ENCODE peak calls at places on chromosomes 1 and 21, in six cellular contexts. U is mesendoderm, I is mesenchymal stem cell, Z is neuronal stem cell, A is IMR-90, L is H9. P is an unnamed sample.

GRCh38 chr1:73626326-73626725 is 571.6 kb downstream of the LRRIQ3 start:
- DNase-seq in U (no peak), I (no peak), Z (no peak), A (no peak), L (no peak), P (no peak)

GRCh38 chr1:31010081-31010989 is 55.2 kb downstream of the PUM1 start:
- DNase-seq in U (peak; percentile 40), I (peak; percentile 83), Z (no peak), A (peak; percentile 92), L (no peak), P (no peak)

GRCh38 chr1:248852548-248852947 is 6.3 kb downstream of the ZNF692 start:
- DNase-seq in U (no peak), I (no peak), Z (no peak), A (no peak), L (no peak), P (no peak)

GRCh38 chr1:1406101-1406820 is 832 bp downstream of the MRPL20 start:
- DNase-seq in U (no peak), I (no peak), Z (no peak), A (no peak), L (no peak), P (no peak)

GRCh38 chr1:37795340-37796110 is 1.9 kb downstream of the MANEAL start:
- DNase-seq in U (peak; percentile 87), I (peak; percentile 51), Z (peak; percentile 67), A (peak; percentile 32), L (peak; percentile 89), P (peak; percentile 92)

GRCh38 chr1:7684132-7684531 is 87.0 kb upstream of the VAMP3 start:
- DNase-seq in U (no peak), I (no peak), Z (no peak), A (no peak), L (no peak), P (no peak)

GRCh38 chr1:234638832-234639799 is 29.1 kb upstream of the IRF2BP2 start:
- DNase-seq in U (no peak), I (no peak), Z (no peak), A (peak; percentile 33), L (no peak), P (no peak)

GRCh38 chr1:9628541-9629444 is 22.7 kb upstream of the PIK3CD start:
- DNase-seq in U (no peak), I (no peak), Z (no peak), A (no peak), L (no peak), P (peak; percentile 45)

GRCh38 chr1:182122265-182122664 is 60.8 kb upstream of the ZNF648 start:
- DNase-seq in U (no peak), I (no peak), Z (no peak), A (no peak), L (no peak), P (no peak)

GRCh38 chr1:38291906-38292521 is 245.4 kb upstream of the POU3F1 start:
- DNase-seq in U (peak; percentile 59), I (no peak), Z (no peak), A (no peak), L (peak; percentile 75), P (no peak)

GRCh38 chr1:110060662-110061060 is 9.8 kb downstream of the ALX3 start:
- DNase-seq in U (no peak), I (no peak), Z (no peak), A (no peak), L (no peak), P (no peak)

GRCh38 chr1:61081637-61082335 is 575 bp upstream of the NFIA start:
- DNase-seq in U (peak; percentile 60), I (peak; percentile 73), Z (no peak), A (peak; percentile 38), L (peak; percentile 68), P (no peak)

GRCh38 chr21:33914188-33914587 is 1.4 kb downstream of the ATP5PO start:
- DNase-seq in U (no peak), I (no peak), Z (no peak), A (no peak), L (no peak), P (no peak)

GRCh38 chr1:225877570-225877969 is 4.6 kb downstream of the TMEM63A start:
- DNase-seq in U (peak; percentile 78), I (peak; percentile 66), Z (peak; percentile 46), A (peak; percentile 45), L (peak; percentile 75), P (no peak)

GRCh38 chr1:185017338-185017737 is 28.0 kb upstream of the RNF2 start:
- DNase-seq in U (no peak), I (peak; percentile 91), Z (no peak), A (peak; percentile 94), L (no peak), P (no peak)

GRCh38 chr1:91687452-91687851 is 186.8 kb downstream of the CDC7 start:
- DNase-seq in U (no peak), I (peak; percentile 30), Z (no peak), A (no peak), L (no peak), P (no peak)

GRCh38 chr1:103371234-103371633 is 154.3 kb upstream of the RNPC3 start:
- DNase-seq in U (no peak), I (peak; percentile 62), Z (no peak), A (peak; percentile 7), L (no peak), P (no peak)

GRCh38 chr1:178934574-178934945 is 63.7 kb upstream of the ANGPTL1 start:
- DNase-seq in U (no peak), I (no peak), Z (no peak), A (no peak), L (no peak), P (no peak)

GRCh38 chr1:41662061-41662655 is 177.7 kb upstream of the EDN2 start:
- DNase-seq in U (peak; percentile 78), I (peak; percentile 84), Z (peak; percentile 72), A (peak; percentile 83), L (peak; percentile 66), P (peak; percentile 63)

GRCh38 chr1:85047472-85048295 is 616 bp downstream of the MCOLN3 start:
- DNase-seq in U (peak; percentile 29), I (peak; percentile 22), Z (no peak), A (no peak), L (peak; percentile 44), P (no peak)

GRCh38 chr21:46559291-46559983 is 45.4 kb downstream of the S100B start:
- DNase-seq in U (no peak), I (no peak), Z (no peak), A (no peak), L (no peak), P (peak; percentile 41)
- H3K9ac ChIP-seq in U (no peak overlapping the region), I (no peak overlapping the region), Z (no peak overlapping the region), A (no peak overlapping the region), L (no peak overlapping the region), P (no peak overlapping the region)

GRCh38 chr1:167861664-167862381 is 52.1 kb downstream of the ADCY10 start:
- DNase-seq in U (peak; percentile 38), I (no peak), Z (no peak), A (no peak), L (no peak), P (no peak)
- H2BK120ac ChIP-seq in U (no peak overlapping the region), I (no peak overlapping the region), Z (no peak overlapping the region), A (peak overlapping the region; percentile 96), L (no peak overlapping the region), P (no peak overlapping the region)

DNA sequence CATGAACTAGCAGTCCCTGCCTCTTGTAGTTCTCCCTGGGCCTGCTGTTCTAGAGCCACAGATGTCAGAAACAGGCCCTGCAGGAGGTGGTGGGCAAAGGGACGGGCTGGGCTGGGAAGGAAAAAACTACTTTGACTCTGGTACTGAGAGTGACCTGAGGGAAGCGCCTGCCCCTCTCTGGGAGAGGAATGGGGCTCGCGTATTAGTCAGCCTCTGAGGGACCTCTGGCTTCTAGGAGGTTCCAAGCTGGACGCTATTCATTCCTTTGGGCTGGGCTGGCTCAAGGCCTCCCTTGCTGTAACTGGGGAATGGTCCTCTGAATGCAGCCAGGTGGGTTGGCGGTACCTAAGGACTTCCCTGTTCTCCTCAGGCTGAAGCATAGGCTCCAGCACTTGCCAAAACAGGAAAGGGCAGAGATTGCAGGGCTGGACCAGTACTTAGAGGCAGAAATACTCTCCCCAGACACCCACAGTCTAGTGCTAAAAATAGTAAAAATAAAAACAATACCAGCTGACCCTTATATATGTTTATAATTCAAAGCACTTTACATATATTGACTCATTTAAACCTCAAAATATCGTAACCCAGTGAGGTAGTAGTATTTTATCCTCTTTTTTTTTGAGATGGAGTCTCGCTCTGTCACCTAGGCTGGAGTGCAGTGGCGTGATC is 7.1 kb downstream of the POMGNT1 start:
- DNase-seq in U (no peak), I (no peak), Z (no peak), A (peak; percentile 66), L (no peak), P (no peak)
- H3K9ac ChIP-seq in U (no peak overlapping the region), I (no peak overlapping the region), Z (no peak overlapping the region), A (no peak overlapping the region), L (no peak overlapping the region), P (no peak overlapping the region)

DNA sequence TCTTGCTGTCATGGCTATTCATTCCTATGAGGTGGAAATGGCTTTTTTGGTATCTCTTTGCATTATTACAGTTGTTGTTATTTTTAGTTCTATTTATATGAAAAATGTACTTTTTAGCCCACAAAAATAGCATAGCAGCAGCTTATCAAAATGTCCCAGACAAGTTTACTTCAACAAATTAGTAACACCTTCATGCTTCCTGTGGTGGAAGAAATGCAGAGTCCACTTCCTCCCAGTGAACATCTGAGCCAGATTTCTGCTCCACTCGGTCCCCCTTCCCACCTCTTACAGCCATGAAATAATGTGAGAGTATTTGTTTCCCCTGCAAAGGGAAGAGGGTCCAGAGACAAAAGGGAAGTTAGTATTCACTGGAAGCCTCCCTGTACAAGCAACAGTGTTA is 126.3 kb downstream of the PBX1 start:
- DNase-seq in U (no peak), I (no peak), Z (no peak), A (no peak), L (no peak), P (no peak)
- H2BK120ac ChIP-seq in U (no peak overlapping the region), I (no peak overlapping the region), Z (no peak overlapping the region), A (no peak overlapping the region), L (no peak overlapping the region), P (no peak overlapping the region)

GRCh38 chr1:36067871-36068270 is 16.0 kb upstream of the TEKT2 start:
- DNase-seq in U (no peak), I (no peak), Z (no peak), A (no peak), L (no peak), P (no peak)

GRCh38 chr1:36070349-36070748 is 13.5 kb upstream of the TEKT2 start:
- DNase-seq in U (no peak), I (no peak), Z (no peak), A (no peak), L (no peak), P (no peak)

GRCh38 chr1:36068866-36069265 is 15.0 kb upstream of the TEKT2 start:
- DNase-seq in U (peak; percentile 87), I (no peak), Z (no peak), A (no peak), L (no peak), P (no peak)
- H3K9ac ChIP-seq in U (no peak overlapping the region), I (no peak overlapping the region), Z (no peak overlapping the region), A (no peak overlapping the region), L (no peak overlapping the region), P (no peak overlapping the region)